ENCODE peak calls at places on chromosomes 4 and X, in six cellular contexts. U is uterus, R is progenitor cell of endocrine pancreas, I is transverse colon, L is adrenal gland, M is DMS53. T is an unnamed sample.

GRCh38 chr4:107069049-107069448 is 32.9 kb upstream of the DKK2 start:
- DNase-seq in U (no peak), R (no peak), I (no peak), L (no peak), M (no peak), T (no peak)

GRCh38 chr4:184288451-184289178 is 70.9 kb upstream of the ENPP6 start:
- DNase-seq in U (no peak), R (no peak), I (peak), L (no peak), M (peak), T (no peak)

GRCh38 chr4:169219440-169219839 is 51.3 kb downstream of the SH3RF1 start:
- DNase-seq in U (no peak), R (no peak), I (no peak), L (no peak), M (peak), T (no peak)

GRCh38 chr4:121764702-121765367 is at the start of gene SMIM43:
- DNase-seq in U (no peak), R (peak), I (no peak), L (no peak), M (peak), T (no peak)

GRCh38 chrX:154401918-154402621 is 3.9 kb downstream of the RPL10 start:
- DNase-seq in U (no peak), R (no peak), I (no peak), L (no peak), M (peak), T (no peak)

GRCh38 chrX:87813566-87813965 is 296.0 kb downstream of the KLHL4 start:
- DNase-seq in U (no peak), R (no peak), I (no peak), L (no peak), M (no peak), T (no peak)

GRCh38 chrX:151870603-151871002 is 42.1 kb upstream of the MAGEA4 start:
- DNase-seq in U (no peak), R (no peak), I (no peak), L (peak), M (no peak), T (no peak)

GRCh38 chrX:23884427-23885024 is 23.2 kb downstream of the APOO start:
- DNase-seq in U (no peak), R (no peak), I (no peak), L (no peak), M (no peak), T (no peak)

GRCh38 chr4:14260591-14260990 is 633.1 kb upstream of the BOD1L1 start:
- DNase-seq in U (no peak), R (no peak), I (no peak), L (no peak), M (no peak), T (no peak)

GRCh38 chr4:143302526-143302925 is 34.1 kb upstream of the GAB1 start:
- DNase-seq in U (no peak), R (no peak), I (no peak), L (no peak), M (no peak), T (no peak)

GRCh38 chr4:982291-982690 is 4.6 kb upstream of the IDUA start:
- DNase-seq in U (no peak), R (no peak), I (no peak), L (no peak), M (no peak), T (no peak)

GRCh38 chr4:67939195-67939594 is 24.1 kb downstream of the TMPRSS11A start:
- DNase-seq in U (no peak), R (no peak), I (no peak), L (no peak), M (no peak), T (no peak)

GRCh38 chrX:20026278-20026677 is 35.4 kb upstream of the BCLAF3 start:
- DNase-seq in U (no peak), R (no peak), I (no peak), L (no peak), M (peak), T (peak)

GRCh38 chr4:82099863-82100579 is 273.8 kb downstream of the HNRNPD start:
- DNase-seq in U (peak), R (no peak), I (no peak), L (peak), M (no peak), T (no peak)

GRCh38 chr4:36676139-36677050 is 395.0 kb downstream of the DTHD1 start:
- DNase-seq in U (no peak), R (no peak), I (no peak), L (no peak), M (peak), T (peak)

GRCh38 chr4:179145746-179146530 is 1703.7 kb upstream of the AGA start:
- DNase-seq in U (no peak), R (no peak), I (no peak), L (no peak), M (peak), T (no peak)

GRCh38 chr4:18082254-18082653 is 60.7 kb upstream of the LCORL start:
- DNase-seq in U (no peak), R (no peak), I (no peak), L (no peak), M (peak), T (no peak)

GRCh38 chr4:123838426-123838825 is 441.8 kb downstream of the SPRY1 start:
- DNase-seq in U (no peak), R (no peak), I (no peak), L (no peak), M (no peak), T (no peak)

GRCh38 chrX:21408776-21409175 is 34.6 kb downstream of the CNKSR2 start:
- DNase-seq in U (no peak), R (no peak), I (no peak), L (no peak), M (no peak), T (no peak)

GRCh38 chr4:84948056-84948455 is 18.4 kb downstream of the WDFY3 start:
- DNase-seq in U (no peak), R (no peak), I (no peak), L (no peak), M (no peak), T (no peak)

GRCh38 chr4:47913858-47914218 is 545 bp downstream of the NFXL1 start:
- DNase-seq in U (peak), R (peak), I (peak), L (peak), M (peak), T (peak)

GRCh38 chrX:120813982-120814381 is 61.7 kb downstream of the CT47B1 start:
- DNase-seq in U (no peak), R (no peak), I (no peak), L (no peak), M (no peak), T (no peak)

GRCh38 chr4:150316332-150317205 is 238.3 kb downstream of the DCLK2 start:
- DNase-seq in U (no peak), R (no peak), I (no peak), L (no peak), M (no peak), T (no peak)

GRCh38 chrX:149504226-149504914 is 736 bp downstream of the IDS start:
- DNase-seq in U (no peak), R (no peak), I (peak), L (no peak), M (peak), T (peak)

GRCh38 chrX:66020578-66021406 is 19.1 kb downstream of the VSIG4 start:
- DNase-seq in U (no peak), R (no peak), I (no peak), L (no peak), M (no peak), T (no peak)

GRCh38 chrX:15854080-15854655 is 445 bp downstream of the AP1S2 start:
- DNase-seq in U (peak), R (peak), I (peak), L (peak), M (peak), T (peak)

GRCh38 chr4:76377922-76378321 is 43.0 kb downstream of the CCDC158 start:
- DNase-seq in U (no peak), R (peak), I (peak), L (no peak), M (peak), T (no peak)

GRCh38 chr4:83307920-83308319 is 23.3 kb upstream of the COQ2 start:
- DNase-seq in U (no peak), R (no peak), I (no peak), L (no peak), M (no peak), T (no peak)

GRCh38 chr4:182238355-182238931 is 4.8 kb upstream of the TENM3 start:
- DNase-seq in U (no peak), R (no peak), I (no peak), L (no peak), M (no peak), T (no peak)

GRCh38 chr4:41880840-41881831 is 54.1 kb upstream of the TMEM33 start:
- DNase-seq in U (no peak), R (no peak), I (no peak), L (no peak), M (peak), T (no peak)

GRCh38 chr4:40800064-40800463 is 50.3 kb downstream of the NSUN7 start:
- DNase-seq in U (no peak), R (no peak), I (no peak), L (no peak), M (no peak), T (no peak)

GRCh38 chr4:108941914-108942379 is 179.1 kb upstream of the ETNPPL start:
- DNase-seq in U (no peak), R (no peak), I (no peak), L (no peak), M (peak), T (no peak)

GRCh38 chr4:140626982-140627381 is 58.2 kb upstream of the UCP1 start:
- DNase-seq in U (no peak), R (no peak), I (no peak), L (no peak), M (no peak), T (no peak)

GRCh38 chrX:126030021-126030420 is 136.1 kb downstream of the DCAF12L2 start:
- DNase-seq in U (no peak), R (no peak), I (no peak), L (no peak), M (no peak), T (no peak)

GRCh38 chrX:107000013-107000515 is at the start of gene MORC4:
- DNase-seq in U (peak), R (peak), I (peak), L (peak), M (peak), T (peak)

GRCh38 chr4:18593297-18594002 is 571.9 kb upstream of the LCORL start:
- DNase-seq in U (peak), R (peak), I (peak), L (peak), M (peak), T (peak)